ENCODE peak calls at places on chromosomes 4 and X, in four cellular contexts. One of them, this sample, is unnamed.

GRCh38 chrX:39600222-39600621 is 497.5 kb downstream of the BCOR start:
- DNase-seq in brain microvascular endothelial cell: no peak
- DNase-seq in dorsolateral prefrontal cortex: no peak
- DNase-seq in RPMI7951: no peak
- DNase-seq in this sample: no peak

GRCh38 chrX:40166582-40166981 is 68.8 kb upstream of the BCOR start:
- DNase-seq in brain microvascular endothelial cell: no peak
- DNase-seq in dorsolateral prefrontal cortex: no peak
- DNase-seq in RPMI7951: peak
- DNase-seq in this sample: peak

GRCh38 chr4:145388043-145388442 is 93.6 kb upstream of the SMAD1 start:
- DNase-seq in brain microvascular endothelial cell: no peak
- DNase-seq in dorsolateral prefrontal cortex: no peak
- DNase-seq in RPMI7951: no peak
- DNase-seq in this sample: no peak

GRCh38 chrX:101395789-101396188 is 5.0 kb downstream of the RPL36A start:
- DNase-seq in brain microvascular endothelial cell: no peak
- DNase-seq in dorsolateral prefrontal cortex: no peak
- DNase-seq in RPMI7951: no peak
- DNase-seq in this sample: no peak

GRCh38 chr4:123469245-123469644 is 72.7 kb downstream of the SPRY1 start:
- DNase-seq in brain microvascular endothelial cell: no peak
- DNase-seq in dorsolateral prefrontal cortex: no peak
- DNase-seq in RPMI7951: no peak
- DNase-seq in this sample: no peak

GRCh38 chr4:70392057-70392776 is 5.5 kb upstream of the OPRPN start:
- DNase-seq in brain microvascular endothelial cell: no peak
- DNase-seq in dorsolateral prefrontal cortex: no peak
- DNase-seq in RPMI7951: no peak
- DNase-seq in this sample: no peak

GRCh38 chr4:37561803-37562207 is 124.4 kb downstream of the RELL1 start:
- DNase-seq in brain microvascular endothelial cell: peak
- DNase-seq in dorsolateral prefrontal cortex: no peak
- DNase-seq in RPMI7951: peak
- DNase-seq in this sample: no peak

GRCh38 chrX:66399273-66399672 is 235.2 kb downstream of the HEPH start:
- DNase-seq in brain microvascular endothelial cell: no peak
- DNase-seq in dorsolateral prefrontal cortex: no peak
- DNase-seq in RPMI7951: no peak
- DNase-seq in this sample: no peak

GRCh38 chr4:142265536-142265935 is 580.6 kb downstream of the INPP4B start:
- DNase-seq in brain microvascular endothelial cell: peak
- DNase-seq in dorsolateral prefrontal cortex: no peak
- DNase-seq in RPMI7951: peak
- DNase-seq in this sample: peak

GRCh38 chrX:123817288-123817894 is 42.5 kb upstream of the XIAP start:
- DNase-seq in brain microvascular endothelial cell: no peak
- DNase-seq in dorsolateral prefrontal cortex: no peak
- DNase-seq in RPMI7951: no peak
- DNase-seq in this sample: no peak

GRCh38 chrX:10509397-10509796 is 111.0 kb downstream of the MID1 start:
- DNase-seq in brain microvascular endothelial cell: no peak
- DNase-seq in dorsolateral prefrontal cortex: no peak
- DNase-seq in RPMI7951: no peak
- DNase-seq in this sample: no peak

GRCh38 chr4:146507607-146508006 is 14.1 kb downstream of the SLC10A7 start:
- DNase-seq in brain microvascular endothelial cell: no peak
- DNase-seq in dorsolateral prefrontal cortex: no peak
- DNase-seq in RPMI7951: no peak
- DNase-seq in this sample: no peak

GRCh38 chr4:86968477-86969015 is 33.7 kb downstream of the AFF1 start:
- DNase-seq in brain microvascular endothelial cell: peak
- DNase-seq in dorsolateral prefrontal cortex: no peak
- DNase-seq in RPMI7951: no peak
- DNase-seq in this sample: no peak

GRCh38 chr4:64682481-64682880 is 273.2 kb upstream of the TECRL start:
- DNase-seq in brain microvascular endothelial cell: no peak
- DNase-seq in dorsolateral prefrontal cortex: no peak
- DNase-seq in RPMI7951: no peak
- DNase-seq in this sample: no peak

GRCh38 chr4:12579172-12579571 is 905.0 kb downstream of the RAB28 start:
- DNase-seq in brain microvascular endothelial cell: no peak
- DNase-seq in dorsolateral prefrontal cortex: no peak
- DNase-seq in RPMI7951: no peak
- DNase-seq in this sample: no peak

This sample was measured in AG08396.